ENCODE peak calls at places on chromosomes 5 and 9, in five cellular contexts. F is NCI-H69; Q is pancreas; E is activated T-cell treated with anti-CD3 and anti-CD28 coated beads, Interleukin-2, amount 50 U/mL, for 72 hours; U is cardiac fibroblast. S is an unnamed sample.

GRCh38 chr5:138495351-138495750 is 30.1 kb downstream of the EGR1 start:
- DNase-seq in F (no peak), Q (no peak), E (no peak), U (peak), S (no peak)

GRCh38 chr5:170302729-170303501 is 5.3 kb upstream of the LCP2 start:
- DNase-seq in F (no peak), Q (no peak), E (peak), U (no peak), S (peak)

GRCh38 chr5:22541037-22541436 is 312.1 kb downstream of the CDH12 start:
- DNase-seq in F (peak), Q (peak), E (no peak), U (no peak), S (no peak)

GRCh38 chr9:16485575-16486321 is 384.7 kb downstream of the BNC2 start:
- DNase-seq in F (peak), Q (no peak), E (no peak), U (no peak), S (no peak)

GRCh38 chr9:114906922-114907571 is 23.3 kb downstream of the TNFSF8 start:
- DNase-seq in F (peak), Q (no peak), E (no peak), U (peak), S (peak)

GRCh38 chr5:111999286-111999685 is 242.3 kb upstream of the NREP start:
- DNase-seq in F (no peak), Q (no peak), E (no peak), U (peak), S (peak)

GRCh38 chr9:35035851-35036701 is 36.3 kb downstream of the VCP start:
- DNase-seq in F (no peak), Q (no peak), E (peak), U (peak), S (peak)

GRCh38 chr5:14444988-14445387 is 136.6 kb upstream of the OTULINL start:
- DNase-seq in F (peak), Q (no peak), E (no peak), U (peak), S (peak)

GRCh38 chr5:87457706-87458105 is 45.0 kb upstream of the CCNH start:
- DNase-seq in F (no peak), Q (no peak), E (no peak), U (no peak), S (no peak)

GRCh38 chr5:96198673-96199072 is 234.4 kb downstream of the PCSK1 start:
- DNase-seq in F (peak), Q (no peak), E (no peak), U (peak), S (peak)

GRCh38 chr5:67770431-67771025 is 445.0 kb upstream of the PIK3R1 start:
- DNase-seq in F (no peak), Q (no peak), E (no peak), U (peak), S (peak)

GRCh38 chr5:116773926-116774325 is 199.3 kb upstream of the SEMA6A start:
- DNase-seq in F (no peak), Q (no peak), E (no peak), U (no peak), S (no peak)

GRCh38 chr5:15238006-15238405 is 262.0 kb upstream of the FBXL7 start:
- DNase-seq in F (no peak), Q (no peak), E (no peak), U (no peak), S (no peak)

GRCh38 chr5:61342066-61342465 is 10.0 kb downstream of the ZSWIM6 start:
- DNase-seq in F (peak), Q (no peak), E (no peak), U (peak), S (no peak)

GRCh38 chr9:37464426-37465248 is 613 bp downstream of the ZBTB5 start:
- DNase-seq in F (no peak), Q (peak), E (peak), U (peak), S (peak)

GRCh38 chr5:150081541-150082283 is 4.6 kb downstream of the CSF1R start:
- DNase-seq in F (no peak), Q (no peak), E (peak), U (no peak), S (peak)

GRCh38 chr5:109249126-109249525 is 160.6 kb downstream of the PJA2 start:
- DNase-seq in F (no peak), Q (no peak), E (no peak), U (no peak), S (no peak)

GRCh38 chr5:138068742-138069375 is 15.0 kb upstream of the WNT8A start:
- DNase-seq in F (peak), Q (peak), E (peak), U (peak), S (peak)

GRCh38 chr5:37717613-37718431 is 122.0 kb downstream of the GDNF start:
- DNase-seq in F (peak), Q (peak), E (no peak), U (peak), S (peak)

GRCh38 chr9:129832957-129833356 is 2.1 kb downstream of the C9orf78 start:
- DNase-seq in F (no peak), Q (no peak), E (no peak), U (no peak), S (no peak)

GRCh38 chr9:137435980-137436760 is 5.0 kb downstream of the ENTPD8 start:
- DNase-seq in F (peak), Q (peak), E (no peak), U (peak), S (peak)

GRCh38 chr9:15697459-15697858 is 144.6 kb downstream of the CCDC171 start:
- DNase-seq in F (peak), Q (no peak), E (peak), U (peak), S (peak)

GRCh38 chr9:134063088-134063875 is 4.5 kb downstream of the BRD3 start:
- DNase-seq in F (no peak), Q (peak), E (no peak), U (no peak), S (no peak)

GRCh38 chr5:32116574-32117313 is 57.4 kb downstream of the GOLPH3 start:
- DNase-seq in F (no peak), Q (no peak), E (no peak), U (peak), S (no peak)